ENCODE peak calls at places on chromosome 5, in four cellular contexts. Y is psoas muscle, L is body of pancreas, M is BE2C. X is an unnamed sample. For H3K4me1 and H3K9me3, the result is how much of the 10 kb centered on the place peaks cover.

GRCh38 chr5:72394688-72395087 is 74.5 kb downstream of the PTCD2 start:
- DNase-seq in Y (no peak), L (no peak), M (peak), X (no peak)

GRCh38 chr5:59773286-59773685 is 120.2 kb downstream of the PDE4D start:
- DNase-seq in Y (no peak), L (no peak), M (no peak), X (no peak)

GRCh38 chr5:177605078-177605477 is 5.1 kb downstream of the B4GALT7 start:
- DNase-seq in Y (no peak), L (peak), M (no peak), X (no peak)

GRCh38 chr5:30197662-30198061 is 995.8 kb upstream of the CDH6 start:
- DNase-seq in Y (no peak), L (no peak), M (no peak), X (no peak)

GRCh38 chr5:100900142-100900795 is 2.8 kb downstream of the ST8SIA4 start:
- DNase-seq in Y (peak), L (no peak), M (peak), X (peak)

GRCh38 chr5:76209297-76209696 is 126.1 kb downstream of the SV2C start:
- DNase-seq in Y (no peak), L (no peak), M (no peak), X (no peak)

GRCh38 chr5:40813698-40814281 is 15.6 kb upstream of the PRKAA1 start:
- DNase-seq in Y (no peak), L (no peak), M (no peak), X (no peak)

GRCh38 chr5:27316283-27316675 is 277.9 kb upstream of the CDH9 start:
- DNase-seq in Y (no peak), L (no peak), M (no peak), X (no peak)

GRCh38 chr5:91281409-91281808 is 101.7 kb downstream of the ARRDC3 start:
- DNase-seq in Y (no peak), L (no peak), M (no peak), X (no peak)

GRCh38 chr5:106759581-106759980 is 911.2 kb downstream of the EFNA5 start:
- DNase-seq in Y (no peak), L (peak), M (no peak), X (peak)

GRCh38 chr5:143101740-143102386 is 301.6 kb downstream of the NR3C1 start:
- DNase-seq in Y (no peak), L (no peak), M (peak), X (no peak)

GRCh38 chr5:9233712-9234111 is 312.2 kb downstream of the SEMA5A start:
- DNase-seq in Y (no peak), L (no peak), M (no peak), X (no peak)

GRCh38 chr5:173308226-173308625 is 20.0 kb downstream of the STC2 start:
- DNase-seq in Y (no peak), L (no peak), M (no peak), X (no peak)

GRCh38 chr5:95822408-95823240 is at the start of gene GLRX:
- DNase-seq in Y (peak), L (peak), M (peak), X (peak)

GRCh38 chr5:149149942-149150341 is 8.6 kb downstream of the ABLIM3 start:
- DNase-seq in Y (no peak), L (no peak), M (no peak), X (no peak)

GRCh38 chr5:149151717-149152116 is 10.4 kb downstream of the ABLIM3 start:
- DNase-seq in Y (no peak), L (no peak), M (no peak), X (no peak)

GRCh38 chr5:149147673-149148072 is 6.4 kb downstream of the ABLIM3 start:
- DNase-seq in Y (no peak), L (no peak), M (no peak), X (no peak)

GRCh38 chr5:149152317-149152746 is 11.0 kb downstream of the ABLIM3 start:
- DNase-seq in Y (no peak), L (no peak), M (no peak), X (no peak)

DNA sequence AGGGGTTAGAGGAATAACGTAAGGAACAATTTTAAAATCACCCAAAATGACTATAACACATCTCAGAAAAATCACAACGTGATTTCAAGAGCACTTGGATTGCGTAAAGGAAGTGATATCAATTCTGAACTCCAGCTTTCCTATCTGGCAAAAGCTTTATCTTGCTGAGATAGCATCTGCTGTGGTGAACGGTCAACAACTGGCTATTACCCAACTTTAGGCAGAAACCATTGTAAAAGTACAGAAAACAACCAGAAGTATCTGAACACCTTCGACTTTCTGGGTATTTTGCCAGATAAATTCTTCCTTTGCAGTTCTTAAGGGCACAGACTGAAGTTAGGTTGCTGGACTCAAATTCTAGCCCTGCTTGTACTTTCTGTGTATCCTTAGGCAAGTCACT is 9.2 kb downstream of the ABLIM3 start:
- DNase-seq in Y (no peak), L (no peak), M (no peak), X (no peak)
- H3K4me1 ChIP-seq in Y (half or more), L (under half), M (under half), X (half or more)

DNA sequence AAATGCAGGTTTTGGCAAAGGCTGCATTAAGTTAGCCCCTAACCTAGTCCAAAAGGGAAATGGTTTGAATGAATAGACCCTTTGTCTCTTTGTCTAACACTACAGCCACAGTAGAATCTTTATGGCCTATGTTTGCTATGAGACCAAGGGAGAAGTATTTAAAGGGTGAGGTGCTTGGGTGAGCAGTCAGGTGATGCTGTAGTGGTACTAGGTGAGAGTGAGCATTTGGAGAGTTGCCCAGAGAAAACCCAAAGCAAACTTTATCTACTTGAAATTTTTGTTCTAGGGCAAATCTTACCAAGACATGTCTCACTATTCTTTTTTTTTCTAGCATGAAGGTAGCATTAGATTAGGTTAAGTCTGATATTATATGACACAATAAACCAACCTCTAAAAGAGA is 1961.4 kb upstream of the WWC1 start:
- DNase-seq in Y (no peak), L (no peak), M (no peak), X (no peak)
- H3K9me3 ChIP-seq in Y (under half), L (under half), M (under half), X (under half)

GRCh38 chr5:138874771-138875628 is at the start of gene LRRTM2:
- DNase-seq in Y (no peak), L (no peak), M (peak), X (no peak)
- H3K4me1 ChIP-seq in Y (under half), L (under half), M (under half), X (under half)

GRCh38 chr5:167861931-167862426 is 429.5 kb upstream of the WWC1 start:
- DNase-seq in Y (no peak), L (no peak), M (no peak), X (no peak)
- H3K9me3 ChIP-seq in Y (under half), L (under half), M (under half), X (under half)